ENCODE peak calls at places on chromosome 5, in five cellular contexts. P is hepatocyte, B is sigmoid colon, Z is heart right ventricle, A is Panc1. C is an unnamed sample.

GRCh38 chr5:77076961-77077820 is 9.9 kb downstream of the ZBED3 start:
- DNase-seq in P (peak; percentile 84), B (peak; percentile 83), Z (peak; percentile 80), A (no peak), C (peak; percentile 4)

GRCh38 chr5:157248771-157249475 is 17.0 kb upstream of the CYFIP2 start:
- DNase-seq in P (no peak), B (no peak), Z (no peak), A (no peak), C (peak; percentile 36)

GRCh38 chr5:172274951-172275753 is 8.4 kb downstream of the UBTD2 start:
- DNase-seq in P (no peak), B (no peak), Z (no peak), A (no peak), C (no peak)

GRCh38 chr5:154371687-154372086 is 74.1 kb upstream of the SAP30L start:
- DNase-seq in P (peak; percentile 46), B (no peak), Z (no peak), A (no peak), C (peak; percentile 16)

GRCh38 chr5:128498844-128499455 is 39.1 kb downstream of the FBN2 start:
- DNase-seq in P (peak; percentile 67), B (no peak), Z (no peak), A (no peak), C (peak; percentile 26)

GRCh38 chr5:162888268-162888667 is 549.1 kb upstream of the CCNG1 start:
- DNase-seq in P (no peak), B (no peak), Z (no peak), A (no peak), C (no peak)

GRCh38 chr5:141519605-141520288 is 30.9 kb downstream of the PCDHGC5 start:
- DNase-seq in P (no peak), B (no peak), Z (no peak), A (no peak), C (no peak)

GRCh38 chr5:181063514-181063913 is 23.4 kb downstream of the BTNL9 start:
- DNase-seq in P (no peak), B (no peak), Z (no peak), A (no peak), C (no peak)

GRCh38 chr5:42581845-42582244 is 158.6 kb downstream of the GHR start:
- DNase-seq in P (no peak), B (no peak), Z (no peak), A (no peak), C (no peak)

GRCh38 chr5:110900829-110901228 is 162.0 kb downstream of the SLC25A46 start:
- DNase-seq in P (no peak), B (no peak), Z (no peak), A (peak; percentile 73), C (no peak)

GRCh38 chr5:174082286-174082685 is 36.8 kb downstream of the NSG2 start:
- DNase-seq in P (no peak), B (no peak), Z (no peak), A (no peak), C (no peak)

GRCh38 chr5:95664204-95664786 is 17.7 kb downstream of the RFESD start:
- DNase-seq in P (peak; percentile 49), B (no peak), Z (no peak), A (no peak), C (peak; percentile 40)

GRCh38 chr5:108858959-108859358 is 111.3 kb downstream of the FER start:
- DNase-seq in P (no peak), B (no peak), Z (no peak), A (no peak), C (no peak)

GRCh38 chr5:96934291-96934694 is 1.6 kb upstream of the LNPEP start:
- DNase-seq in P (peak; percentile 23), B (no peak), Z (no peak), A (no peak), C (no peak)

GRCh38 chr5:14277407-14278320 is 134.5 kb downstream of the TRIO start:
- DNase-seq in P (no peak), B (no peak), Z (no peak), A (no peak), C (no peak)

GRCh38 chr5:168171901-168172717 is 119.3 kb upstream of the WWC1 start:
- DNase-seq in P (no peak), B (no peak), Z (no peak), A (no peak), C (no peak)

GRCh38 chr5:32859211-32859641 is 148.1 kb downstream of the NPR3 start:
- DNase-seq in P (no peak), B (no peak), Z (no peak), A (no peak), C (no peak)

GRCh38 chr5:13606051-13606450 is 338.4 kb downstream of the DNAH5 start:
- DNase-seq in P (no peak), B (no peak), Z (no peak), A (peak; percentile 27), C (peak; percentile 83)

GRCh38 chr5:26486631-26487030 is 551.8 kb downstream of the CDH9 start:
- DNase-seq in P (no peak), B (no peak), Z (no peak), A (no peak), C (no peak)

GRCh38 chr5:89735108-89735507 is 674.4 kb downstream of the CETN3 start:
- DNase-seq in P (no peak), B (no peak), Z (no peak), A (no peak), C (no peak)

GRCh38 chr5:35202319-35203111 is 27.8 kb downstream of the PRLR start:
- DNase-seq in P (peak; percentile 68), B (no peak), Z (no peak), A (no peak), C (peak; percentile 65)

GRCh38 chr5:32712463-32713395 is 1.6 kb downstream of the NPR3 start:
- DNase-seq in P (no peak), B (no peak), Z (no peak), A (no peak), C (no peak)

GRCh38 chr5:15993934-15994333 is 185.7 kb downstream of the MARCHF11 start:
- DNase-seq in P (no peak), B (no peak), Z (no peak), A (no peak), C (no peak)

GRCh38 chr5:172003750-172004149 is 2.7 kb downstream of the FBXW11 start:
- DNase-seq in P (no peak), B (no peak), Z (no peak), A (no peak), C (no peak)

GRCh38 chr5:67166460-67166871 is 30.1 kb downstream of the CD180 start:
- DNase-seq in P (no peak), B (peak; percentile 70), Z (peak; percentile 61), A (no peak), C (peak; percentile 47)

GRCh38 chr5:68224561-68225187 is 9.1 kb downstream of the PIK3R1 start:
- DNase-seq in P (peak; percentile 26), B (no peak), Z (no peak), A (no peak), C (peak; percentile 80)

GRCh38 chr5:146340260-146341081 is 1.8 kb downstream of the POU4F3 start:
- DNase-seq in P (peak; percentile 80), B (no peak), Z (peak; percentile 53), A (no peak), C (peak; percentile 15)

GRCh38 chr5:87069974-87070608 is 197.6 kb upstream of the RASA1 start:
- DNase-seq in P (peak; percentile 46), B (no peak), Z (no peak), A (peak; percentile 30), C (peak; percentile 6)

GRCh38 chr5:72517961-72518690 is 10.9 kb upstream of the ZNF366 start:
- DNase-seq in P (no peak), B (peak; percentile 70), Z (peak; percentile 59), A (no peak), C (no peak)

GRCh38 chr5:1442222-1443144 is 2.8 kb downstream of the SLC6A3 start:
- DNase-seq in P (no peak), B (no peak), Z (no peak), A (no peak), C (no peak)
- H3K27me3 ChIP-seq in P (peaks cover 58% of the 10 kb centered on the region), B (peaks cover 32% of the 10 kb centered on the region), Z (peaks cover 90% of the 10 kb centered on the region), A (peaks cover 8% of the 10 kb centered on the region), C (no peaks in the 10 kb centered on the region)

GRCh38 chr5:149759986-149760699 is 30.0 kb downstream of the PPARGC1B start:
- DNase-seq in P (no peak), B (no peak), Z (no peak), A (no peak), C (no peak)

GRCh38 chr5:149760700-149761187 is 30.6 kb downstream of the PPARGC1B start:
- DNase-seq in P (no peak), B (no peak), Z (no peak), A (no peak), C (no peak)

GRCh38 chr5:149761461-149761860 is 31.4 kb downstream of the PPARGC1B start:
- DNase-seq in P (no peak), B (no peak), Z (no peak), A (no peak), C (no peak)

GRCh38 chr5:149757956-149758355 is 27.8 kb downstream of the PPARGC1B start:
- DNase-seq in P (no peak), B (no peak), Z (no peak), A (no peak), C (peak; percentile 72)

GRCh38 chr5:149759563-149759962 is 29.5 kb downstream of the PPARGC1B start:
- DNase-seq in P (no peak), B (no peak), Z (no peak), A (no peak), C (no peak)
- H3K27ac ChIP-seq in P (no peak overlapping the region), B (no peak overlapping the region), Z (no peak overlapping the region), A (no peak overlapping the region), C (no peak overlapping the region)

GRCh38 chr5:38463634-38464521 is 92.6 kb downstream of the LIFR start:
- DNase-seq in P (peak; percentile 83), B (peak; percentile 74), Z (no peak), A (peak; percentile 94), C (peak; percentile 13)

GRCh38 chr5:38465702-38466443 is 90.6 kb downstream of the LIFR start:
- DNase-seq in P (no peak), B (no peak), Z (no peak), A (no peak), C (no peak)

GRCh38 chr5:38466444-38467189 is 89.8 kb downstream of the LIFR start:
- DNase-seq in P (no peak), B (peak; percentile 88), Z (peak; percentile 83), A (no peak), C (no peak)

GRCh38 chr5:38465045-38465444 is 91.4 kb downstream of the LIFR start:
- DNase-seq in P (no peak), B (no peak), Z (no peak), A (no peak), C (no peak)

DNA sequence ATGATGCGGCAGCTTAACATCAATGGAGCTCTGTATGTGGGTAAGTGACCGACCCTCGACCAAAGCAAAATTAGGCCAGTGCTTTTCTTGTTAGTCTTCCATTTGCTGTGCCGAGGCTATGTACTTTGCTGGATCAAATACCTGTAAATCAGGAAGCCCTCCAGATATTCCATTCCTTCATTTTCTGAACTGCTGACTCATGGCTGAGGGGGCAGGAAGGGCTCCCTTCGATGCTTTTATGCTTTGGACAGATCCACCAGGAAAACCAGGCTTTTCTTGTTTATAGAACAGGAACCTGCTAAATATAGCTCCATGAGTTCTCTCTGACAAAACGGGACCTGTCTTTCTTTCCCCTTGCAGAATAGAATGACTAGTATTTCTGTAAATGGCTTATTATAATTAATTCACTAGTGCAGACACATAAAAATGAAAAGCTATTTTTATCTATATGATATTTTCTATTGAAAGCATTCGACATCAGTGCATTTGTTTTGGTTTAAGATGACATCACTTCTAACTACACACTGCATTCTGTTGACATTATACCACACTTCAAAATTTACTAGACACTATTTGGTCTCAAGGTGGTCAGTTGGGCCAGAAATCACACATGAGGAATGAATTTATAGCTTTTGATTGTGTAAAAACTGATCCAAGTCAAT is 93.3 kb downstream of the LIFR start:
- DNase-seq in P (no peak), B (no peak), Z (no peak), A (no peak), C (no peak)
- H3K27me3 ChIP-seq in P (no peaks in the 10 kb centered on the region), B (no peaks in the 10 kb centered on the region), Z (no peaks in the 10 kb centered on the region), A (no peaks in the 10 kb centered on the region), C (peaks cover 2% of the 10 kb centered on the region)

GRCh38 chr5:99033014-99033931 is 104.5 kb upstream of the CHD1 start:
- DNase-seq in P (no peak), B (no peak), Z (no peak), A (no peak), C (peak; percentile 54)
- H3K27ac ChIP-seq in P (no peak overlapping the region), B (peak overlapping the region; percentile 44), Z (peak overlapping the region; percentile 42), A (peak overlapping the region; percentile 60), C (peak overlapping the region; percentile 88)

C was measured in small intestine.